ENCODE peak calls at places on chromosome 1, in nine cellular contexts. T is substantia nigra; P is cardiac fibroblast; W is iris pigment epithelial cell; A is iPS-NIHi11; B is ELR; C is activated T-helper 9 cell treated with anti-CD3 and anti-CD28 coated beads, Interleukin-2, amount 50 U/mL, for 16 hours; I is effector memory CD4-positive, alpha-beta T cell; D is NCI-H1417 treated with DMSO at 0.1 percent for 48 hours. S is an unnamed sample.

GRCh38 chr1:85445906-85446305 is 19.1 kb downstream of the DDAH1 start:
- DNase-seq in W (peak), A (no peak), C (no peak), T (no peak), I (no peak), D (no peak), P (peak), B (peak), S (no peak)

GRCh38 chr1:30645807-30646206 is 77.6 kb downstream of the MATN1 start:
- DNase-seq in B (peak), W (peak), T (no peak), P (no peak), A (no peak), D (no peak), I (no peak), C (no peak), S (no peak)

GRCh38 chr1:205709059-205709398 is 28.7 kb upstream of the SLC45A3 start:
- DNase-seq in D (no peak), B (no peak), T (no peak), W (peak), P (peak), C (no peak), A (no peak), I (no peak), S (no peak)

GRCh38 chr1:112579801-112580510 is 39.0 kb downstream of the ST7L start:
- DNase-seq in D (no peak), I (no peak), W (no peak), T (no peak), P (no peak), B (no peak), A (no peak), C (no peak), S (no peak)

GRCh38 chr1:214475331-214475730 is 76.1 kb downstream of the PTPN14 start:
- DNase-seq in W (no peak), P (no peak), T (no peak), A (no peak), D (no peak), C (no peak), B (no peak), I (no peak), S (no peak)

GRCh38 chr1:182217071-182217470 is 155.6 kb upstream of the ZNF648 start:
- DNase-seq in T (no peak), P (no peak), B (peak), C (no peak), I (no peak), W (peak), A (no peak), D (no peak), S (no peak)

GRCh38 chr1:222009105-222009730 is 267.3 kb upstream of the DUSP10 start:
- DNase-seq in I (no peak), D (no peak), W (peak), P (peak), A (peak), C (no peak), T (no peak), B (peak), S (peak)

GRCh38 chr1:68313736-68314594 is 81.6 kb upstream of the WLS start:
- DNase-seq in A (no peak), C (no peak), B (peak), W (no peak), P (no peak), D (peak), T (no peak), I (no peak), S (no peak)

GRCh38 chr1:10494754-10495474 is 20.2 kb downstream of the PEX14 start:
- DNase-seq in C (peak), T (peak), B (peak), A (peak), D (peak), W (peak), P (peak), I (peak), S (peak)

GRCh38 chr1:6260961-6261614 is at the start of gene GPR153:
- DNase-seq in I (no peak), A (peak), D (no peak), W (peak), T (no peak), P (peak), C (peak), B (peak), S (peak)

GRCh38 chr1:62725981-62726588 is 37.9 kb upstream of the DOCK7 start:
- DNase-seq in P (peak), I (no peak), T (no peak), C (no peak), B (no peak), D (no peak), W (no peak), A (no peak), S (no peak)

GRCh38 chr1:207336559-207337467 is 15.3 kb downstream of the CD55 start:
- DNase-seq in I (no peak), B (peak), P (no peak), C (no peak), T (no peak), D (no peak), W (peak), A (no peak), S (no peak)

GRCh38 chr1:114126696-114127095 is 27.0 kb downstream of the SYT6 start:
- DNase-seq in T (peak), A (no peak), B (no peak), W (no peak), P (no peak), C (no peak), D (no peak), I (no peak), S (no peak)

GRCh38 chr1:55527831-55528230 is 312.7 kb upstream of the USP24 start:
- DNase-seq in P (no peak), A (no peak), W (no peak), T (no peak), C (no peak), I (no peak), D (no peak), B (no peak), S (no peak)

GRCh38 chr1:228198977-228199590 is 8.8 kb upstream of the OBSCN start:
- DNase-seq in C (no peak), D (no peak), T (no peak), P (no peak), I (no peak), A (no peak), W (no peak), B (peak), S (peak)

S was measured in K562.